ENCODE peak calls at places on chromosome 6, in five cellular contexts. R is gastrocnemius medialis, E is heart left ventricle, V is H1, D is ovary. G is an unnamed sample.

GRCh38 chr6:155171109-155171746 is 92.6 kb upstream of the CLDN20 start:
- DNase-seq in R (no peak), E (peak), V (no peak), D (no peak), G (no peak)

GRCh38 chr6:35449287-35449881 is 2.8 kb upstream of the FANCE start:
- DNase-seq in R (no peak), E (no peak), V (peak), D (no peak), G (no peak)

GRCh38 chr6:139114741-139115140 is 20.1 kb upstream of the HECA start:
- DNase-seq in R (no peak), E (no peak), V (no peak), D (no peak), G (no peak)

GRCh38 chr6:155523821-155524238 is 68.2 kb upstream of the NOX3 start:
- DNase-seq in R (no peak), E (no peak), V (no peak), D (no peak), G (no peak)

GRCh38 chr6:155881845-155882526 is 426.3 kb upstream of the NOX3 start:
- DNase-seq in R (no peak), E (no peak), V (no peak), D (no peak), G (no peak)

GRCh38 chr6:134115715-134116074 is 63.3 kb upstream of the SLC2A12 start:
- DNase-seq in R (no peak), E (no peak), V (no peak), D (no peak), G (no peak)

GRCh38 chr6:110708295-110708965 is 106.8 kb downstream of the CDK19 start:
- DNase-seq in R (no peak), E (no peak), V (no peak), D (no peak), G (no peak)

GRCh38 chr6:15274696-15275387 is 29.0 kb downstream of the JARID2 start:
- DNase-seq in R (no peak), E (no peak), V (no peak), D (no peak), G (no peak)

GRCh38 chr6:94510877-94511276 is 1066.5 kb upstream of the MANEA start:
- DNase-seq in R (no peak), E (no peak), V (no peak), D (no peak), G (no peak)

GRCh38 chr6:33317418-33317667 is 201 bp downstream of the ZBTB22 start:
- DNase-seq in R (peak), E (no peak), V (peak), D (no peak), G (no peak)

GRCh38 chr6:14922706-14923105 is 323.2 kb upstream of the JARID2 start:
- DNase-seq in R (no peak), E (no peak), V (no peak), D (no peak), G (no peak)

GRCh38 chr6:138662474-138662873 is 111.1 kb upstream of the CCDC28A start:
- DNase-seq in R (no peak), E (no peak), V (no peak), D (no peak), G (no peak)

GRCh38 chr6:28218312-28219248 is 6.5 kb upstream of the ZSCAN9 start:
- DNase-seq in R (peak), E (peak), V (peak), D (peak), G (peak)
- TF ChIP-seq POLR2A in R (no peak), E (peak), V (no peak), D (no peak), G (no peak)

GRCh38 chr6:7107578-7108195 is at the start of gene RREB1:
- DNase-seq in R (peak), E (peak), V (peak), D (peak), G (peak)
- TF ChIP-seq POLR2A in R (peak), E (peak), V (no peak), D (peak), G (no peak)

DNA sequence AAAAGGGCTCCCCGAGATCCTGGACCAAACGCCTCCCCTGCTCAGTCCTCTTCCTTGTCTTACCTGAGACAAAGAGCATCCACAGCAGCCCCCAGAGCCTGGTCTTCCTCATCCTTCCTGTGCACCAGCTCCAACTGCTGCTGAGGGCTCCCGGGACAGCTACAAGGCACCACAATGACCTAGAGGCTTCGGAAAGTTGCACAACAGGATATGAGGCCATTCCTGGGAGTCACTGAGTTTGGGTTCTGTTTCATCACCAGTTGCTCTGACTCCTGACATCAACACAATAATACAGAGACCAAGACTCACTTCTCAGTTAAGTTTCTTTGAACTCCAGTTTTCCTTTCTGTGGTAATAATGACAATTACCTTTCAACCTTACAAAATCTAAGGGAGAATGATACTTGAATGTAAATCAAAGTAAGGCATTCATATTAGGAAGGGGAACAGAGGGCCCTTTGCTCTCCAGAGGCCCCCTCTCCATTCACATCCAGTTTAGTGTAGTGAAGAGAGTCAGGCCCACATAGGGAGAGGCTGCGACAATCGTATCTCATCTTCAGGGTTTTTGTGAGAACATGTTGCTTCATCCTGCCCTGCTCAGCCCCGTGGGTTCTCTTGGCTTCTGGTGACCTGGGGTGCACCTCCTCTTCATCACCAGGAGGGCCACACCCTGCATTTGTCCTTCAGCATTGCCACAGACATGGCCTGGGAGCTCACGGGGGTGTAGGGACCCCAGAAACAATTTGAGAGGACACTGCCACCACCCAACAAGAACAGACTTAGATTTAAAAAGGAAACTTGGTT is at the start of gene TREM1:
- DNase-seq in R (peak), E (peak), V (peak), D (no peak), G (peak)
- TF ChIP-seq POLR2A in R (no peak), E (no peak), V (no peak), D (no peak), G (no peak)

DNA sequence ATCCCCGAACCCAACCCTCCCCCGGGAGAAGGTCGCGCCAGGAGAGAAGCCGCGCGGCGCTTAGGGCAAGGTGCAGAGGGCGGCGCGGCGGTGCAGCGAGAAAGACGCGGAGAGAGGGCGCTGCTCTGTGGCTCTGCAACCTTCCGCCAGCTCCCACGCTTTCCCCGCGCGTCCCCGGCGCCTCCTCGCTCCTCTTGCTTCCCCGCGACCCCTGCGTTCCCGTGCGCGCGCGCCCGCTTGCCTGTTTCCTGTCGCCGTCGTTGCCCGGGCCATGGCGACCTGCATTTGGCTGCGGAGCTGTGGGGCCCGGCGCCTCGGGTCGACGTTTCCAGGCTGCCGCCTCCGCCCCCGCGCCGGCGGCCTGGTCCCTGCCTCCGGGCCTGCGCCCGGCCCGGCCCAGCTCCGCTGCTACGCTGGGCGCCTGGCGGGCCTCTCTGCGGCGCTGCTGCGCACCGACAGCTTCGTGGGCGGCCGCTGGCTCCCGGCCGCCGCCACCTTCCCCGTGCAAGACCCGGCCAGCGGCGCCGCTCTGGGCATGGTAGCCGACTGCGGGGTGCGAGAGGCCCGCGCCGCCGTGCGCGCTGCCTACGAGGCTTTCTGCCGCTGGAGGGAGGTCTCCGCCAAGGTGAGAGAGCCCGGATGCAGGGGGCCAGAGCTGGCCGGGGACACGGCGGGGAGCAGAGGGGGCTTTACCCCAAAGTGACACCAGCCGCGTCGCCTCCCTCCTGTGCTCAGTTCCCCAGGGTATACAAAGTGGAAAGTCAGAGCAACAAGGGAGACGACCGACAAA is at the start of gene ALDH5A1:
- DNase-seq in R (peak), E (peak), V (peak), D (peak), G (peak)
- TF ChIP-seq POLR2A in R (no peak), E (no peak), V (peak), D (no peak), G (peak)

DNA sequence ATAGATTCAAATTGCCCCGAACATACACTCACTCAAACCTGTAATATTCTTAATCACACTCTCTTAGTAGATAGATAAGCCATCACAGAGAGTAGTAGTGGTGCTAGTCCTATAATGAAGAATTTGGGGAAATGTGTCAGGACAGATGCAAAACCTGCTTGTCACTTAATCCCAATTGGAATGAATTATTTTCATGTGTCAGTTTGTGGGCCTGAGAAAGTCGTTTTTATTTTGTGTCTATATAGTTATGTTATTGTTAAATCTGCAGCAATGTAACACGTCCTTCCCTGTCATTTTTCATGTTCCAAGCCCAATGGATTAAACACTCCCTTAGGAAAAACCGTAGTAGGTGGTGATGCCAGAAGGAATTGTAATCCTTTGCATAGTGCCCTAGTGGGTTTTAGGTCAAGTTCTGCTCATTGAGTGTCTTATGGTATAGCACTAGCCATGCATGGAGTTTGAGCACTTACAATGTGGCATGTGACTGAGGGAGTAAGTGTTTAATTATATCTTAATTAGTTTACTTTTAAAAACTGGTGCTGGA is 106.0 kb upstream of the PRSS16 start:
- DNase-seq in R (no peak), E (no peak), V (no peak), D (no peak), G (no peak)
- TF ChIP-seq POLR2A in R (no peak), E (no peak), V (peak), D (no peak), G (no peak)

GRCh38 chr6:161010418-161010817 is 18.8 kb downstream of the MAP3K4 start:
- DNase-seq in R (no peak), E (no peak), V (no peak), D (no peak), G (no peak)

GRCh38 chr6:161011509-161012480 is 20.2 kb downstream of the MAP3K4 start:
- DNase-seq in R (no peak), E (no peak), V (no peak), D (no peak), G (no peak)

GRCh38 chr6:161009991-161010390 is 18.4 kb downstream of the MAP3K4 start:
- DNase-seq in R (no peak), E (no peak), V (no peak), D (no peak), G (no peak)

GRCh38 chr6:161018165-161018564 is 26.6 kb downstream of the MAP3K4 start:
- DNase-seq in R (no peak), E (no peak), V (no peak), D (no peak), G (no peak)

DNA sequence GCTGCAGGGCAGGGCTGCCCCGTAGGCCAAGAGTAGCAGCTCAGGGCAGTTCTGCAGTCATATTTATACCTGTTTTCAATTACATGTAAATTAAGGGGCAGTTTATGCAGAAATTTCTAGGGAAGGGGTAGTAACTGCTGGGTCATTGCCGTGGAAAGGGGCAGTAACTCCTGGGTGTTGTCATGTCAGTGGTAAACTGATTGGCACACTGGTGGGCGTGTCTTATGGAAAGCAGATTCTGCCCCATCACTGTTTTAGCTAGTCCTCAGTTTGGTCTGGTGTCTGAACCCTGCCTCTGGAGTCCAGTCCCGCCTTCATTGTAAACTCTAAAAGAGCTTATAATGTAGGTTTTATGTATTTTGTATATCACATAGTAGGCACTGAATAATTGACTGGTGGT is 22.1 kb downstream of the MAP3K4 start:
- DNase-seq in R (no peak), E (no peak), V (no peak), D (no peak), G (no peak)
- TF ChIP-seq POLR2A in R (no peak), E (no peak), V (no peak), D (no peak), G (no peak)

GRCh38 chr6:160971151-160971550 is 20.4 kb upstream of the MAP3K4 start:
- DNase-seq in R (no peak), E (no peak), V (no peak), D (no peak), G (no peak)
- TF ChIP-seq POLR2A in R (no peak), E (no peak), V (no peak), D (no peak), G (no peak)

DNA sequence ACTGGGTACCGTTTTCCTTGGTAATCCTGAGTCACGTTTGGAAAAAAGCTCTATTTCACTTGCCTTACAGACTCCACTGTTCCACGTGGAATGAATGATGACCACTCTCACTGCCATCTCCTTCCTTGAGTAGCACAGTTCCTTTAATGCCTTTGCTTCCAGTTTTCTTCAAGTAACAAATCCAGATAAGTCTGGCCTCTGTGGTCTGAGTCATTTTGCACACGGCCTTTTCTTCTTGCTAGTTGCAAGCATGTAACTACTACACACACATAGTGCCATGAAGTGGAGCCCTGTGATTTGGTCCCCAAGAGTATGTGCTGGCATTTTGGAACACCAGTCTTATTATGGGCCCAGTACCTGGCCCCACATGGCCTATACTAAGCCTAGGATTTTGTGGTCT is 182.8 kb downstream of the SASH1 start:
- DNase-seq in R (no peak), E (no peak), V (no peak), D (no peak), G (no peak)
- TF ChIP-seq POLR2A in R (no peak), E (no peak), V (no peak), D (no peak), G (no peak)

DNA sequence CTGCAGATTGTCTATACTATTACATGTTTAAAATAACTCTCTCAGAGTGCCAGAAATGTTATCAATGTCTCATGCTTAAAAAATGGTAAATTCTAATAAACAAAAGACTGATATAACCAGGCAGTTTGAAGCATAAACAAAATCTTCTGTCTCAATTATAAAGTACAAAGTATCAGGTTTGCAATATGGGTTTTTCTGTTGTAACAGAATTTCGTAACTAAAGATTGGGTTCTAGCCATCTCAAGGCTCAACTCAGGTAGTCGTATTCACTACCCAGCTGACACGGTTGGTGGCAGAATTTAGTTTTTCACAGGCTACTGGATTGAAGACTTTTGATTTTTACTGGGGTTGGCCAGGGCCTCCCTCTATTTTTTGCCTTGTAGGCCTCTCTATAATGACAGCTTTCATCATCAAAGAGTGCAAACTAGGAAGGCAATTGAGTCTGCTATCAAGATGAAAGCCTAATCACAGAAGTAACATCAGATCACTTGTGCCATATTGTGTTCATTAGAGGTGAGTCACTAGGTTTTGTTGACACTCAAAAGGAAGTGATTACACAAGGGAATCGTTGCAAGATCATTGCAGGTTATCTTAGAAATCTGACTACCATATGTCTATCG is 3.6 kb downstream of the CYP39A1 start:
- DNase-seq in R (no peak), E (no peak), V (no peak), D (no peak), G (no peak)
- TF ChIP-seq POLR2A in R (no peak), E (no peak), V (no peak), D (no peak), G (no peak)

G was measured in tibial nerve.